ENCODE peak calls at places on chromosomes 1 and 21, in four cellular contexts. One of them, this sample, is unnamed.
A peak's percentile ranks its signal among the peaks of the same experiment; 100 is the strongest.

GRCh38 chr1:8284167-8284566 is 33.7 kb upstream of the SLC45A1 start:
- DNase-seq in fibroblast of pulmonary artery: peak; percentile 42
- DNase-seq in C1 segment of cervical spinal cord: no peak
- DNase-seq in left ventricle myocardium inferior: no peak
- DNase-seq in this sample: no peak

GRCh38 chr21:36384885-36385232 is 333 bp upstream of the CHAF1B start:
- DNase-seq in fibroblast of pulmonary artery: no peak
- DNase-seq in C1 segment of cervical spinal cord: no peak
- DNase-seq in left ventricle myocardium inferior: no peak
- DNase-seq in this sample: no peak

GRCh38 chr1:245671349-245671748 is 516.6 kb downstream of the KIF26B start:
- DNase-seq in fibroblast of pulmonary artery: no peak
- DNase-seq in C1 segment of cervical spinal cord: no peak
- DNase-seq in left ventricle myocardium inferior: no peak
- DNase-seq in this sample: no peak

GRCh38 chr21:14584357-14585095 is 38.4 kb upstream of the SAMSN1 start:
- DNase-seq in fibroblast of pulmonary artery: no peak
- DNase-seq in C1 segment of cervical spinal cord: no peak
- DNase-seq in left ventricle myocardium inferior: no peak
- DNase-seq in this sample: no peak

GRCh38 chr1:200262326-200262965 is 147.4 kb downstream of the ZNF281 start:
- DNase-seq in fibroblast of pulmonary artery: no peak
- DNase-seq in C1 segment of cervical spinal cord: no peak
- DNase-seq in left ventricle myocardium inferior: no peak
- DNase-seq in this sample: no peak

GRCh38 chr1:151728151-151728711 is 6.9 kb downstream of the RIIAD1 start:
- DNase-seq in fibroblast of pulmonary artery: peak; percentile 48
- DNase-seq in C1 segment of cervical spinal cord: peak; percentile 28
- DNase-seq in left ventricle myocardium inferior: no peak
- DNase-seq in this sample: no peak

GRCh38 chr21:39232926-39233325 is 49.7 kb upstream of the PSMG1 start:
- DNase-seq in fibroblast of pulmonary artery: peak; percentile 4
- DNase-seq in C1 segment of cervical spinal cord: no peak
- DNase-seq in left ventricle myocardium inferior: no peak
- DNase-seq in this sample: no peak

GRCh38 chr1:247407180-247407616 is 8.8 kb upstream of the NLRP3 start:
- DNase-seq in fibroblast of pulmonary artery: no peak
- DNase-seq in C1 segment of cervical spinal cord: no peak
- DNase-seq in left ventricle myocardium inferior: peak; percentile 43
- DNase-seq in this sample: peak; percentile 28

This sample was measured in CD4-positive, CD25-positive, alpha-beta regulatory T cell.